ENCODE peak calls at places on chromosomes 11 and 22, in ten cellular contexts. Q, V, J, P, E, N, G, O, K and Z are unnamed samples.

GRCh38 chr11:69592986-69593385 is 48.0 kb upstream of the CCND1 start:
- DNase-seq in V (no peak), N (no peak), J (no peak), O (no peak), P (no peak), E (no peak), Q (no peak), G (no peak), K (no peak), Z (no peak)

GRCh38 chr22:20646906-20647305 is 127.0 kb upstream of the SERPIND1 start:
- DNase-seq in E (no peak), K (peak; percentile 53), O (no peak), Q (no peak), N (no peak), J (no peak), P (no peak), G (no peak), V (no peak), Z (no peak)

GRCh38 chr11:114061053-114062049 is 1.8 kb downstream of the ZBTB16 start:
- DNase-seq in K (no peak), N (peak; percentile 71), O (no peak), G (no peak), J (peak; percentile 74), V (no peak), P (peak; percentile 50), Q (no peak), E (peak; percentile 63), Z (no peak)

GRCh38 chr11:77069336-77069968 is 2.7 kb downstream of the CAPN5 start:
- DNase-seq in E (no peak), J (no peak), O (no peak), P (no peak), Q (no peak), K (no peak), G (no peak), V (no peak), N (no peak), Z (no peak)

GRCh38 chr11:111765320-111765983 is 737 bp downstream of the PPP2R1B start:
- DNase-seq in Q (no peak), V (no peak), G (no peak), E (no peak), J (no peak), P (peak; percentile 41), K (no peak), N (no peak), O (no peak), Z (no peak)

GRCh38 chr11:70703141-70704052 is 305.1 kb downstream of the CTTN start:
- DNase-seq in E (no peak), N (no peak), K (no peak), Q (no peak), O (no peak), P (no peak), J (no peak), G (no peak), V (no peak), Z (peak; percentile 46)

GRCh38 chr11:17513853-17514252 is 30.4 kb downstream of the USH1C start:
- DNase-seq in E (no peak), N (no peak), P (no peak), K (no peak), J (no peak), O (no peak), G (no peak), V (no peak), Q (no peak), Z (no peak)

GRCh38 chr22:50469377-50470305 is 5.2 kb downstream of the SBF1 start:
- DNase-seq in J (peak; percentile 99), N (peak; percentile 16), O (peak; percentile 90), E (peak; percentile 93), K (peak; percentile 61), G (no peak), Q (peak; percentile 94), V (peak; percentile 93), P (no peak), Z (no peak)

GRCh38 chr22:49170053-49170452 is 657.6 kb downstream of the BRD1 start:
- DNase-seq in Q (no peak), J (peak; percentile 8), P (no peak), N (no peak), K (peak; percentile 62), E (no peak), V (no peak), G (no peak), O (no peak), Z (no peak)

GRCh38 chr11:107669156-107669740 is 42.6 kb downstream of the SLN start:
- DNase-seq in G (no peak), Q (no peak), O (no peak), V (no peak), J (no peak), N (no peak), E (no peak), P (no peak), K (no peak), Z (no peak)

GRCh38 chr11:8832571-8833260 is 78.3 kb upstream of the AKIP1 start:
- DNase-seq in P (peak; percentile 85), N (peak; percentile 74), K (peak; percentile 96), G (no peak), V (peak; percentile 50), J (no peak), Q (no peak), O (no peak), E (peak; percentile 12), Z (no peak)

GRCh38 chr11:22920939-22921565 is 60.8 kb upstream of the CCDC179 start:
- DNase-seq in E (no peak), P (peak; percentile 84), V (no peak), Q (no peak), K (peak; percentile 42), O (no peak), N (peak; percentile 70), J (peak; percentile 53), G (peak; percentile 55), Z (no peak)

GRCh38 chr11:75267171-75267970 is 26.8 kb downstream of the TPBGL start:
- DNase-seq in P (no peak), J (no peak), V (no peak), E (no peak), G (no peak), N (no peak), K (no peak), Q (no peak), O (no peak), Z (no peak)

GRCh38 chr22:47149976-47150375 is 387.5 kb downstream of the TBC1D22A start:
- DNase-seq in E (no peak), J (no peak), O (no peak), V (no peak), G (no peak), Q (no peak), N (no peak), P (no peak), K (peak; percentile 19), Z (no peak)

GRCh38 chr11:65611028-65611757 is 2.8 kb downstream of the MAP3K11 start:
- DNase-seq in K (no peak), O (no peak), N (peak; percentile 59), J (peak; percentile 68), P (no peak), Q (no peak), G (no peak), V (no peak), E (peak; percentile 34), Z (peak; percentile 88)

GRCh38 chr22:30883586-30884145 is 84.9 kb downstream of the MORC2 start:
- DNase-seq in K (no peak), Q (no peak), O (no peak), G (no peak), V (no peak), E (no peak), N (no peak), P (no peak), J (no peak), Z (peak; percentile 49)

GRCh38 chr11:116452447-116452846 is 320.3 kb downstream of the BUD13 start:
- DNase-seq in Q (no peak), E (no peak), G (no peak), P (no peak), O (no peak), J (no peak), N (no peak), V (no peak), K (no peak), Z (no peak)

GRCh38 chr22:27561301-27561820 is 240.2 kb downstream of the MN1 start:
- DNase-seq in J (no peak), Q (no peak), E (no peak), G (no peak), O (no peak), P (no peak), V (no peak), K (no peak), N (peak; percentile 30), Z (no peak)

GRCh38 chr11:28257761-28258160 is 149.6 kb downstream of the METTL15 start:
- DNase-seq in V (no peak), J (no peak), Q (no peak), E (no peak), N (peak; percentile 4), G (no peak), P (no peak), O (no peak), K (no peak), Z (no peak)

GRCh38 chr11:47269002-47269828 is 718 bp upstream of the MADD start:
- DNase-seq in P (peak; percentile 93), K (peak; percentile 93), Q (peak; percentile 82), J (peak; percentile 98), E (peak; percentile 82), V (peak; percentile 87), O (peak; percentile 83), G (peak; percentile 88), N (peak; percentile 92), Z (peak; percentile 95)

GRCh38 chr11:21965221-21965620 is 227.7 kb upstream of the ANO5 start:
- DNase-seq in E (no peak), K (peak; percentile 9), P (no peak), J (no peak), Q (no peak), G (no peak), O (no peak), V (no peak), N (no peak), Z (no peak)

GRCh38 chr11:95149659-95150294 is 60.1 kb downstream of the ENDOD1 start:
- DNase-seq in P (peak; percentile 23), K (no peak), O (no peak), E (no peak), V (no peak), N (peak; percentile 73), Q (no peak), J (no peak), G (no peak), Z (no peak)

GRCh38 chr22:23762866-23763578 is at the start of gene C22orf15:
- DNase-seq in V (no peak), E (no peak), K (peak; percentile 53), P (no peak), Q (no peak), G (no peak), J (peak; percentile 58), O (no peak), N (peak; percentile 64), Z (peak; percentile 37)

GRCh38 chr22:26835023-26835422 is 177.6 kb downstream of the MIAT start:
- DNase-seq in K (no peak), E (no peak), V (no peak), Q (no peak), G (no peak), O (no peak), N (no peak), J (no peak), P (no peak), Z (no peak)